ENCODE peak calls at places on chromosomes 12 and 14, in five cellular contexts. X is heart left ventricle, N is testis, V is HL-60, J is A549. S is an unnamed sample.

GRCh38 chr12:11746024-11746771 is 96.7 kb downstream of the ETV6 start:
- DNase-seq in J (peak), V (peak), N (no peak), X (no peak), S (no peak)

GRCh38 chr14:64566651-64567122 is 16.9 kb downstream of the PPP1R36 start:
- DNase-seq in J (no peak), X (no peak), V (no peak), N (no peak), S (no peak)

GRCh38 chr12:108750471-108751402 is 19.4 kb upstream of the CORO1C start:
- DNase-seq in J (no peak), N (no peak), X (no peak), V (no peak), S (no peak)

GRCh38 chr12:31118831-31119530 is 45.3 kb downstream of the DDX11 start:
- DNase-seq in V (no peak), X (no peak), J (peak), N (no peak), S (peak)

GRCh38 chr12:66035289-66035961 is 95.1 kb downstream of the LLPH start:
- DNase-seq in X (no peak), V (no peak), J (peak), N (no peak), S (no peak)

GRCh38 chr12:49032276-49032675 is 13.7 kb upstream of the PRKAG1 start:
- DNase-seq in X (no peak), V (no peak), J (no peak), N (no peak), S (peak)

GRCh38 chr12:132163911-132164288 is 19.6 kb downstream of the NOC4L start:
- DNase-seq in V (no peak), J (peak), X (no peak), N (no peak), S (peak)

GRCh38 chr12:104177663-104178501 is 37.7 kb upstream of the TXNRD1 start:
- DNase-seq in N (peak), V (peak), J (peak), X (peak), S (peak)

GRCh38 chr14:63300854-63301253 is 17.9 kb downstream of the GPHB5 start:
- DNase-seq in N (no peak), J (no peak), X (no peak), V (no peak), S (no peak)

GRCh38 chr12:50764861-50765324 is 992 bp downstream of the ATF1 start:
- DNase-seq in X (peak), N (peak), V (no peak), J (peak), S (no peak)

GRCh38 chr12:45343269-45344051 is 127.6 kb downstream of the ANO6 start:
- DNase-seq in V (no peak), J (no peak), X (peak), N (no peak), S (no peak)

GRCh38 chr14:85527006-85527405 is 2.9 kb upstream of the FLRT2 start:
- DNase-seq in V (no peak), N (no peak), J (peak), X (no peak), S (no peak)

GRCh38 chr12:126353604-126354003 is 1288.4 kb downstream of the AACS start:
- DNase-seq in J (no peak), V (no peak), X (no peak), N (no peak), S (no peak)
- TF ChIP-seq CTCF in J (no peak), V (no peak), X (no peak), N (no peak), S (no peak)

DNA sequence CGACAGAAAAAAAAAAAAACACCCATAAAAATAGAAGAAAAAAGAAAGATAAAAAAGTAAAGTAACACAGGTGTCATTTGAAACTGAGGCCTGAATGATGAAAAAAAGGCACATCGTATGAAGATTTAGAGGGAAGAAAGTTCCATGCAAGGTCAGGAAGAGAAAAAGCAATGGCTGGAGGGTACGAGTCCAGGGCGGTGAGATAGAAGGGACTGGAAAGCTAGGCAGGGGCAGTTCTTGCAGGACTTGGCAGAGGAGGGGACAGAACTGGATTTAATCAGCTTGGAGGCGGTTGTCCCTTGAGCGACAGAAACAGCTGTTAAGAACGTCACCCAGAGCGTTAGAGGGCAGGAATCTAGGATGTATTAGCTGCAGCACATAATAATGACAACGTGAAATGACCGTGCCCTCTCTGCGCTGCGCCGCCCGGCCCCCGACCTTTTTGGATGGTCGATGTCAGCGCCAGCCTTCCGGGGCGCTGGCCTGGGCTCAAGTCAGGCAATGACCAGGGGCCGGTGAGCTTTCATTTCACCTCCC is 559 bp upstream of the TMEM120B start:
- DNase-seq in V (no peak), X (peak), N (peak), J (peak), S (no peak)
- H3K27ac ChIP-seq in V (peak), X (peak), N (peak), J (peak), S (peak)

GRCh38 chr14:60277605-60278190 is 28.7 kb downstream of the PPM1A start:
- DNase-seq in V (no peak), X (no peak), N (no peak), J (no peak), S (no peak)
- H3K4me3 ChIP-seq in V (no peak), X (no peak), N (no peak), J (no peak), S (no peak)

DNA sequence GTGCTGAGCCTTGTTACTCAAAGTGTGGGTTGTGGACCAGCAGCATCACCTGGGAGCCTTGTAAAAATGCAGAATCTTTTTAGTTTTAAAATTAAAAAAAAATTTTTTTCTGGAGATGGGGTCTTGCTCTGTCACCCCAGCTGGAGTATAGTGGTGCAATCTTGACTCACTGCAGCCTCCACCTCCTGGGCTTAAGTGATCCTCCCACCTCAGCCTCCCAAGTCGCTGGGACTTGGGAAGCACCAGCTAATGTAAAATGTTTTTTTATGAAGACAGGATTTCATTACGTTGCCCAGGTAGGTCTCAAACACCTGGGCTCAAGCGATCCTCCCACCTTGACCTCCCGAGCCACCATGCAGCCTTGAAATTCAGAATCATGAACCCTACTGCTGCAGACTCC is 14.4 kb downstream of the MYBPC1 start:
- DNase-seq in V (no peak), X (no peak), N (no peak), J (no peak), S (no peak)
- TF ChIP-seq CTCF in V (no peak), X (no peak), N (no peak), J (no peak), S (no peak)

GRCh38 chr12:9751204-9752144 is 9.2 kb downstream of the CD69 start:
- DNase-seq in V (peak), N (no peak), J (peak), X (no peak), S (no peak)
- H3K27ac ChIP-seq in V (peak), N (no peak), J (no peak), X (no peak), S (no peak)

DNA sequence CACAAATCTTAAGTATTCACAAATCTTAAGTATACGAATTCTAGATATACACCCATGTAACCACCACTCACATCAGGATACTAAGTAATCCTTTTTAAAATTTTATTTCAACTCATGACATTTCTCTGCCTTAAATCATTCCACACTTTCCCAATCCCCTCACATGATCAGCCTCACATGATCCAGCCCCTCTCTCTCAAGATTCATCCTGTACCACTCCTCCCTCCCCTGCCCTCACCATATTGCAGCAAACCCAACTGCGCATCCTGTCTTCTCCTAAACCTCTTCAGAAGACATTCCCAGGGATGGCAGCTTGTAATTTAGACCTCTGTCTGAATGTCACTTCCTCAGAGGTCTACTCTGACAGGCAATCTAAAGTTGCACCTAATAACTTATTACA is 1.7 kb upstream of the EIF4B start:
- DNase-seq in N (no peak), J (peak), X (no peak), V (peak), S (no peak)
- H3K4me3 ChIP-seq in N (no peak), J (peak), X (no peak), V (no peak), S (no peak)

GRCh38 chr12:3523058-3523457 is 32.1 kb downstream of the PRMT8 start:
- DNase-seq in X (no peak), J (no peak), N (no peak), V (no peak), S (no peak)
- TF ChIP-seq CTCF in X (no peak), J (no peak), N (no peak), V (no peak), S (no peak)

DNA sequence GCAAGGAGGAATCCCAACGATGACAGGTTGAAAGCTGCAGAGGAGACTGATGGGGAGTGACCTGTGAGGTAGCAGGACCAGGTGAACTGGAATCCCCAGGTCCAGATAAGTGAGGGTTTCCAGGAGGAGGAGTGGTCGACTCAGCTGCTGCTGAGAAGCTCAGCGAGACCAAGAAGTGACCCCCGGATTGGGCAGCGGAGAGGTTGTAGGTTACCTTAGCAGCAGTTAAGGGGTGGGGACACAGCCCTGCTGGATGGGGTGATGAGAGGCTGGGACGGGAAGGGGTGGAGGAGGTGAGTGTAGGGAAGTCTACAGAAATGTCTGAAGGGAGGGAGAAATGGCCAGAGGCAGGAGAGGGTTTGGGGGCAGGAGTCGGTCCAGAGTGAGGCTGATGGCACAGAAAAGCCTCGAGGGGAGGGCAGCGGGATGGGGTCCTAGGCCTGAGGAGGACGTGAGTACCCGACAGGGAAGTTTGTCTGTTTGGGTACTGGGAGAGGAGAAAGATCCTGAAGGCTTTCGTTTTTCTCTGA is 2.6 kb upstream of the RCOR1 start:
- DNase-seq in N (no peak), J (no peak), V (no peak), X (no peak), S (no peak)
- H3K27ac ChIP-seq in N (peak), J (peak), V (no peak), X (no peak), S (no peak)

DNA sequence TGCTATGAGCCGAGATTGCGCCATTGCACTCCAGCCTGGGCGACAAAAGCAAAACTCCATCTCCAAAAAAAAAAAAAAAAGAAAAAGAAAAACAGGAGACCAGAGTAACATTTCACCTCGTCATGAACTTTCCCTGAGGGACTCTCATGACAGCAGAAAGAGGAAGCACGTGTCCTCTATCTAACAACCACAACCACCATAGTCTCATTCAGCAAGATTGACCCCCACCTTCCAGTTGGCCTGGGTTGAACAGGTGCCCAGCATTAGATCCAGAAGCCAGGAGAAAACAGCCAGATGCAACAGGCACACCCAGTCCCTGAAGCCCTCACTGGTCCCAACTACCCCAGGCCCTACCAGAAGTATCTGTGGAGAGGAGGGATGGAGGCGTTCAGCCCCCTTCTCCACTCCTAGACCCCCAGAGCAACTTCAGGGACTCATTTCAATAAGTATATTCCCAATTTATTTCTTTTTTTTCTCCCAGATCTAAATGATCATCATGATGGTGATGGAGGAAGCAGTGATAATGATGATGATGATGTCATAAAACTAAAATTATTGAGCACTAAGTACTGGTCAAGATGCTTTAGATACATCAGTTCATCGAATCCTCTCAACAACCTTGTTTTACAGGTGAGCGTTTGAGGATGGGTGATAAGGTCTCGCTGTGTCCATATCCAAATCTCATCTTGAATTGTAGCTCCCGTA is 235.0 kb downstream of the EFCAB11 start:
- DNase-seq in J (no peak), V (peak), N (no peak), X (no peak), S (no peak)
- H3K4me3 ChIP-seq in J (no peak), V (no peak), N (no peak), X (no peak), S (no peak)

DNA sequence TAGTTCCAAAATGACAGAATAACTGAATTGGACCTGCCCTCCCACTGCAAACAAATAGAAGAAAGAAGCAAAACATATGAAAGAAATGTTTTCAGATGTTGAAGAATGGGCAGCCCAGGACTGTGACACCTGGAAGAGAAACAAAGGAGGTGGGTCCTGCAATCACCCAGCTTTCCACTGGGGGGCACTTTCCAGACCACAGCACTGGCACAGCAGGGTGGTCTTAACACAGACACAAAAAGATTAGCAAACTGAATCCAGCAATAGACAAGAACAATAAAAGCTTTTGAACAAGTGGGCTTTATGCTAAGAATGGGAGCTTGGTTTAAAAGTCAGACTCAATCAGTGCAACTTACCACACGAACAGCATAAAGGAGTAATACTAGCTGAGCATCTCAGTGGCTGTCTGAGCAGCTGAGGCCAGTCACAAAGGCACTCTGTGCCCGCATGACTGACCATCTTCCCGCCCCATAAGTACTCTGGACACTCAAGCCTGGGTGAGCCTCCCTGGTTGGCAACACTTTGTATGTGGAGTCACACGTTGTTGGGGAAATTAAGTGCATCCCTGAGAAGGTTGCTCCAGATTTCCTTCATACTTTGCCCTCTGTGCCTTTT is 27.7 kb downstream of the JKAMP start:
- DNase-seq in X (no peak), V (no peak), J (peak), N (no peak), S (no peak)
- TF ChIP-seq CTCF in X (no peak), V (no peak), J (peak), N (no peak), S (peak)

S was measured in kidney.